ENCODE peak calls at places on chromosomes 7 and 10, in six cellular contexts. One of them, this sample, is unnamed.

GRCh38 chr10:95329296-95329695 is 38.5 kb upstream of the PDLIM1 start:
- DNase-seq in DMS 273 treated with DMSO at 0.1 percent for 48 hours: no peak
- DNase-seq in T-helper 9 cell: no peak
- DNase-seq in cardiac fibroblast: no peak
- DNase-seq in effector CD4-positive, alpha-beta T cell: no peak
- DNase-seq in A549: no peak
- DNase-seq in this sample: no peak

GRCh38 chr7:945147-945555 is 9.3 kb downstream of the ADAP1 start:
- DNase-seq in cardiac fibroblast: no peak
- DNase-seq in effector CD4-positive, alpha-beta T cell: no peak
- DNase-seq in A549: no peak
- DNase-seq in DMS 273 treated with DMSO at 0.1 percent for 48 hours: no peak
- DNase-seq in T-helper 9 cell: no peak
- DNase-seq in this sample: no peak

GRCh38 chr7:123784263-123784662 is 35.5 kb upstream of the WASL start:
- DNase-seq in T-helper 9 cell: no peak
- DNase-seq in A549: no peak
- DNase-seq in cardiac fibroblast: peak; percentile 40
- DNase-seq in effector CD4-positive, alpha-beta T cell: no peak
- DNase-seq in DMS 273 treated with DMSO at 0.1 percent for 48 hours: no peak
- DNase-seq in this sample: no peak

GRCh38 chr10:67788028-67788886 is 49.7 kb downstream of the DNAJC12 start:
- DNase-seq in A549: peak; percentile 77
- DNase-seq in T-helper 9 cell: peak; percentile 67
- DNase-seq in cardiac fibroblast: peak; percentile 59
- DNase-seq in DMS 273 treated with DMSO at 0.1 percent for 48 hours: no peak
- DNase-seq in effector CD4-positive, alpha-beta T cell: peak; percentile 57
- DNase-seq in this sample: peak; percentile 34

GRCh38 chr10:132450825-132451505 is 54.0 kb downstream of the PWWP2B start:
- DNase-seq in T-helper 9 cell: no peak
- DNase-seq in DMS 273 treated with DMSO at 0.1 percent for 48 hours: no peak
- DNase-seq in effector CD4-positive, alpha-beta T cell: no peak
- DNase-seq in A549: no peak
- DNase-seq in cardiac fibroblast: no peak
- DNase-seq in this sample: no peak

GRCh38 chr10:78250313-78251040 is 216.8 kb downstream of the RPS24 start:
- DNase-seq in cardiac fibroblast: no peak
- DNase-seq in T-helper 9 cell: no peak
- DNase-seq in A549: no peak
- DNase-seq in DMS 273 treated with DMSO at 0.1 percent for 48 hours: no peak
- DNase-seq in effector CD4-positive, alpha-beta T cell: no peak
- DNase-seq in this sample: no peak

GRCh38 chr7:14229047-14229446 is 239.6 kb upstream of the ETV1 start:
- DNase-seq in A549: no peak
- DNase-seq in DMS 273 treated with DMSO at 0.1 percent for 48 hours: no peak
- DNase-seq in T-helper 9 cell: no peak
- DNase-seq in cardiac fibroblast: no peak
- DNase-seq in effector CD4-positive, alpha-beta T cell: no peak
- DNase-seq in this sample: no peak

GRCh38 chr7:2387897-2388636 is 15.3 kb upstream of the CHST12 start:
- DNase-seq in cardiac fibroblast: no peak
- DNase-seq in A549: no peak
- DNase-seq in effector CD4-positive, alpha-beta T cell: no peak
- DNase-seq in T-helper 9 cell: no peak
- DNase-seq in DMS 273 treated with DMSO at 0.1 percent for 48 hours: no peak
- DNase-seq in this sample: no peak

GRCh38 chr7:23235688-23236280 is 10.8 kb upstream of the GPNMB start:
- DNase-seq in DMS 273 treated with DMSO at 0.1 percent for 48 hours: no peak
- DNase-seq in T-helper 9 cell: no peak
- DNase-seq in A549: no peak
- DNase-seq in cardiac fibroblast: peak; percentile 75
- DNase-seq in effector CD4-positive, alpha-beta T cell: no peak
- DNase-seq in this sample: no peak

GRCh38 chr7:2017914-2018785 is 214.6 kb downstream of the MAD1L1 start:
- DNase-seq in A549: no peak
- DNase-seq in DMS 273 treated with DMSO at 0.1 percent for 48 hours: no peak
- DNase-seq in effector CD4-positive, alpha-beta T cell: no peak
- DNase-seq in T-helper 9 cell: no peak
- DNase-seq in cardiac fibroblast: no peak
- DNase-seq in this sample: no peak

GRCh38 chr10:49161411-49161997 is 26.7 kb downstream of the TMEM273 start:
- DNase-seq in T-helper 9 cell: no peak
- DNase-seq in DMS 273 treated with DMSO at 0.1 percent for 48 hours: no peak
- DNase-seq in cardiac fibroblast: peak; percentile 68
- DNase-seq in effector CD4-positive, alpha-beta T cell: no peak
- DNase-seq in A549: no peak
- DNase-seq in this sample: no peak

GRCh38 chr10:6461961-6462360 is 118.1 kb downstream of the PRKCQ start:
- DNase-seq in cardiac fibroblast: no peak
- DNase-seq in DMS 273 treated with DMSO at 0.1 percent for 48 hours: no peak
- DNase-seq in effector CD4-positive, alpha-beta T cell: no peak
- DNase-seq in T-helper 9 cell: no peak
- DNase-seq in A549: no peak
- DNase-seq in this sample: no peak

GRCh38 chr7:114819629-114820362 is 102.1 kb upstream of the MDFIC start:
- DNase-seq in DMS 273 treated with DMSO at 0.1 percent for 48 hours: peak; percentile 72
- DNase-seq in T-helper 9 cell: no peak
- DNase-seq in effector CD4-positive, alpha-beta T cell: no peak
- DNase-seq in cardiac fibroblast: peak; percentile 99
- DNase-seq in A549: peak; percentile 67
- DNase-seq in this sample: no peak

GRCh38 chr10:30813872-30814471 is 184.4 kb upstream of the LYZL2 start:
- DNase-seq in A549: no peak
- DNase-seq in effector CD4-positive, alpha-beta T cell: no peak
- DNase-seq in cardiac fibroblast: peak; percentile 89
- DNase-seq in DMS 273 treated with DMSO at 0.1 percent for 48 hours: no peak
- DNase-seq in T-helper 9 cell: no peak
- DNase-seq in this sample: no peak

GRCh38 chr7:126488043-126488442 is 764.7 kb downstream of the GRM8 start:
- DNase-seq in DMS 273 treated with DMSO at 0.1 percent for 48 hours: no peak
- DNase-seq in A549: no peak
- DNase-seq in T-helper 9 cell: no peak
- DNase-seq in effector CD4-positive, alpha-beta T cell: no peak
- DNase-seq in cardiac fibroblast: no peak
- DNase-seq in this sample: no peak

GRCh38 chr10:22022257-22023051 is 18.9 kb upstream of the DNAJC1 start:
- DNase-seq in T-helper 9 cell: peak; percentile 45
- DNase-seq in DMS 273 treated with DMSO at 0.1 percent for 48 hours: peak; percentile 78
- DNase-seq in cardiac fibroblast: no peak
- DNase-seq in A549: no peak
- DNase-seq in effector CD4-positive, alpha-beta T cell: peak; percentile 37
- DNase-seq in this sample: no peak

GRCh38 chr10:79454259-79454658 is 8.8 kb upstream of the ZCCHC24 start:
- DNase-seq in A549: no peak
- DNase-seq in T-helper 9 cell: no peak
- DNase-seq in DMS 273 treated with DMSO at 0.1 percent for 48 hours: no peak
- DNase-seq in effector CD4-positive, alpha-beta T cell: no peak
- DNase-seq in cardiac fibroblast: peak; percentile 91
- DNase-seq in this sample: no peak

GRCh38 chr7:143355450-143356385 is 6.8 kb downstream of the FAM131B start:
- DNase-seq in DMS 273 treated with DMSO at 0.1 percent for 48 hours: no peak
- DNase-seq in T-helper 9 cell: no peak
- DNase-seq in cardiac fibroblast: no peak
- DNase-seq in effector CD4-positive, alpha-beta T cell: no peak
- DNase-seq in A549: no peak
- DNase-seq in this sample: no peak

GRCh38 chr10:3776796-3777571 is 8.0 kb downstream of the KLF6 start:
- DNase-seq in A549: no peak
- DNase-seq in DMS 273 treated with DMSO at 0.1 percent for 48 hours: no peak
- DNase-seq in T-helper 9 cell: peak; percentile 41
- DNase-seq in cardiac fibroblast: peak; percentile 91
- DNase-seq in effector CD4-positive, alpha-beta T cell: peak; percentile 58
- DNase-seq in this sample: no peak

GRCh38 chr10:62048473-62048872 is 147.0 kb downstream of the ARID5B start:
- DNase-seq in cardiac fibroblast: no peak
- DNase-seq in A549: no peak
- DNase-seq in DMS 273 treated with DMSO at 0.1 percent for 48 hours: no peak
- DNase-seq in effector CD4-positive, alpha-beta T cell: no peak
- DNase-seq in T-helper 9 cell: no peak
- DNase-seq in this sample: no peak

GRCh38 chr10:23294638-23295247 is 49.9 kb downstream of the C10orf67 start:
- DNase-seq in cardiac fibroblast: peak; percentile 46
- DNase-seq in effector CD4-positive, alpha-beta T cell: no peak
- DNase-seq in DMS 273 treated with DMSO at 0.1 percent for 48 hours: no peak
- DNase-seq in T-helper 9 cell: no peak
- DNase-seq in A549: no peak
- DNase-seq in this sample: no peak

GRCh38 chr10:128286413-128287097 is 160.3 kb upstream of the MKI67 start:
- DNase-seq in effector CD4-positive, alpha-beta T cell: no peak
- DNase-seq in DMS 273 treated with DMSO at 0.1 percent for 48 hours: no peak
- DNase-seq in T-helper 9 cell: no peak
- DNase-seq in cardiac fibroblast: no peak
- DNase-seq in A549: no peak
- DNase-seq in this sample: no peak

GRCh38 chr7:144827581-144828139 is 8.2 kb downstream of the TPK1 start:
- DNase-seq in DMS 273 treated with DMSO at 0.1 percent for 48 hours: no peak
- DNase-seq in cardiac fibroblast: peak; percentile 94
- DNase-seq in effector CD4-positive, alpha-beta T cell: no peak
- DNase-seq in A549: no peak
- DNase-seq in T-helper 9 cell: no peak
- DNase-seq in this sample: no peak

GRCh38 chr10:102001435-102002068 is 54.4 kb downstream of the ARMH3 start:
- DNase-seq in effector CD4-positive, alpha-beta T cell: no peak
- DNase-seq in cardiac fibroblast: no peak
- DNase-seq in A549: no peak
- DNase-seq in DMS 273 treated with DMSO at 0.1 percent for 48 hours: no peak
- DNase-seq in T-helper 9 cell: no peak
- DNase-seq in this sample: no peak

GRCh38 chr10:29897999-29898716 is 161.2 kb downstream of the JCAD start:
- DNase-seq in DMS 273 treated with DMSO at 0.1 percent for 48 hours: no peak
- DNase-seq in cardiac fibroblast: no peak
- DNase-seq in T-helper 9 cell: no peak
- DNase-seq in A549: no peak
- DNase-seq in effector CD4-positive, alpha-beta T cell: no peak
- DNase-seq in this sample: no peak

GRCh38 chr10:125003901-125004467 is 62.1 kb downstream of the ZRANB1 start:
- DNase-seq in DMS 273 treated with DMSO at 0.1 percent for 48 hours: no peak
- DNase-seq in effector CD4-positive, alpha-beta T cell: no peak
- DNase-seq in T-helper 9 cell: no peak
- DNase-seq in A549: no peak
- DNase-seq in cardiac fibroblast: no peak
- DNase-seq in this sample: peak; percentile 20

GRCh38 chr7:130884437-130885417 is 150.7 kb upstream of the KLF14 start:
- DNase-seq in effector CD4-positive, alpha-beta T cell: no peak
- DNase-seq in A549: no peak
- DNase-seq in T-helper 9 cell: no peak
- DNase-seq in DMS 273 treated with DMSO at 0.1 percent for 48 hours: no peak
- DNase-seq in cardiac fibroblast: no peak
- DNase-seq in this sample: no peak

GRCh38 chr7:36348256-36348655 is 41.4 kb upstream of the ANLN start:
- DNase-seq in A549: no peak
- DNase-seq in cardiac fibroblast: peak; percentile 66
- DNase-seq in effector CD4-positive, alpha-beta T cell: no peak
- DNase-seq in DMS 273 treated with DMSO at 0.1 percent for 48 hours: no peak
- DNase-seq in T-helper 9 cell: no peak
- DNase-seq in this sample: no peak

GRCh38 chr10:69733791-69734261 is 67.9 kb upstream of the COL13A1 start:
- DNase-seq in T-helper 9 cell: no peak
- DNase-seq in cardiac fibroblast: peak; percentile 74
- DNase-seq in A549: peak; percentile 35
- DNase-seq in DMS 273 treated with DMSO at 0.1 percent for 48 hours: no peak
- DNase-seq in effector CD4-positive, alpha-beta T cell: no peak
- DNase-seq in this sample: no peak

GRCh38 chr7:92881091-92881485 is 44.7 kb upstream of the CDK6 start:
- DNase-seq in DMS 273 treated with DMSO at 0.1 percent for 48 hours: no peak
- DNase-seq in T-helper 9 cell: no peak
- DNase-seq in A549: no peak
- DNase-seq in cardiac fibroblast: no peak
- DNase-seq in effector CD4-positive, alpha-beta T cell: no peak
- DNase-seq in this sample: no peak

GRCh38 chr10:96856317-96856716 is 24.2 kb downstream of the LCOR start:
- DNase-seq in A549: no peak
- DNase-seq in DMS 273 treated with DMSO at 0.1 percent for 48 hours: no peak
- DNase-seq in cardiac fibroblast: no peak
- DNase-seq in effector CD4-positive, alpha-beta T cell: no peak
- DNase-seq in T-helper 9 cell: no peak
- DNase-seq in this sample: no peak